ENCODE peak calls at places on chromosomes 13 and 19, in ten cellular contexts. A, Z, V, F, O, P, M, U, K and G are unnamed samples.

GRCh38 chr19:28553764-28554163 is 659.2 kb downstream of the UQCRFS1 start:
- DNase-seq in F (no peak), O (no peak), P (no peak), M (no peak), V (no peak), K (no peak), A (no peak), U (peak), Z (no peak), G (no peak)

GRCh38 chr13:31998131-31998530 is 33.4 kb upstream of the FRY start:
- DNase-seq in A (no peak), F (no peak), M (no peak), V (peak), U (no peak), Z (no peak), K (no peak), O (no peak), P (no peak), G (peak)

GRCh38 chr19:35037716-35038622 is 3.6 kb upstream of the HPN start:
- DNase-seq in V (no peak), F (no peak), O (no peak), A (no peak), M (no peak), Z (no peak), K (peak), U (no peak), P (peak), G (peak)

GRCh38 chr13:109922518-109922917 is 136.1 kb upstream of the IRS2 start:
- DNase-seq in P (no peak), Z (no peak), O (no peak), M (no peak), U (no peak), K (no peak), F (no peak), A (no peak), V (no peak), G (no peak)

GRCh38 chr13:94079876-94080275 is 399.6 kb downstream of the DCT start:
- DNase-seq in M (no peak), A (no peak), U (no peak), V (no peak), Z (no peak), F (no peak), P (no peak), O (no peak), K (no peak), G (peak)

GRCh38 chr13:31045621-31046081 is 113.2 kb downstream of the TEX26 start:
- DNase-seq in O (peak), F (no peak), Z (peak), U (peak), M (peak), K (peak), V (peak), P (peak), A (peak), G (peak)

GRCh38 chr13:103898481-103898880 is 832.3 kb upstream of the SLC10A2 start:
- DNase-seq in A (no peak), O (no peak), P (no peak), Z (no peak), U (peak), M (no peak), F (no peak), V (no peak), K (no peak), G (no peak)

GRCh38 chr19:12992729-12993128 is 2.5 kb upstream of the NFIX start:
- DNase-seq in U (no peak), O (no peak), F (no peak), A (no peak), M (no peak), V (no peak), K (no peak), P (no peak), Z (no peak), G (no peak)

GRCh38 chr19:40807147-40808020 is 8.4 kb downstream of the EGLN2 start:
- DNase-seq in V (no peak), O (peak), U (peak), M (peak), A (no peak), Z (no peak), P (peak), F (no peak), K (no peak), G (no peak)

GRCh38 chr19:18939922-18940775 is 868 bp downstream of the HOMER3 start:
- DNase-seq in A (no peak), M (no peak), U (peak), V (peak), K (no peak), Z (no peak), F (no peak), P (peak), O (no peak), G (peak)

GRCh38 chr19:46748325-46749109 is 2.3 kb upstream of the STRN4 start:
- DNase-seq in O (peak), V (peak), M (peak), U (peak), F (no peak), P (peak), Z (peak), K (peak), A (peak), G (peak)

GRCh38 chr13:64078480-64078936 is 2662.9 kb upstream of the PCDH20 start:
- DNase-seq in O (no peak), F (peak), V (no peak), K (no peak), M (no peak), P (no peak), Z (no peak), U (peak), A (no peak), G (no peak)

GRCh38 chr19:15629003-15629880 is 11.5 kb upstream of the CYP4F3 start:
- DNase-seq in A (peak), F (peak), K (peak), O (peak), V (peak), M (peak), U (peak), Z (peak), P (peak), G (peak)

GRCh38 chr19:3073159-3073563 is 10.9 kb upstream of the TLE5 start:
- DNase-seq in O (no peak), V (no peak), U (no peak), F (peak), M (peak), A (no peak), Z (no peak), P (no peak), K (no peak), G (peak)

GRCh38 chr19:33621811-33622504 is at the start of gene CHST8:
- DNase-seq in O (no peak), K (no peak), V (peak), F (peak), M (peak), P (no peak), A (no peak), U (peak), Z (no peak), G (peak)

GRCh38 chr13:91058066-91058465 is 289.4 kb upstream of the MIR17HG start:
- DNase-seq in P (peak), U (peak), V (no peak), O (no peak), F (no peak), A (no peak), M (no peak), Z (no peak), K (peak), G (no peak)

GRCh38 chr13:37395544-37395943 is 203.0 kb downstream of the POSTN start:
- DNase-seq in K (no peak), V (no peak), O (no peak), M (no peak), F (no peak), U (peak), A (no peak), Z (no peak), P (no peak), G (peak)

GRCh38 chr13:107964356-107964755 is 251.0 kb downstream of the LIG4 start:
- DNase-seq in U (no peak), V (no peak), O (no peak), A (no peak), Z (no peak), P (no peak), M (no peak), F (peak), K (no peak), G (no peak)

GRCh38 chr13:102903659-102904407 is 58.0 kb downstream of the ERCC5 start:
- DNase-seq in A (no peak), F (no peak), V (no peak), K (peak), P (peak), U (peak), M (peak), Z (no peak), O (no peak), G (peak)

GRCh38 chr19:30132312-30133075 is 190.5 kb downstream of the URI1 start:
- DNase-seq in A (no peak), V (no peak), F (no peak), Z (no peak), M (no peak), O (no peak), P (no peak), U (peak), K (no peak), G (no peak)

GRCh38 chr13:91647361-91647970 is 249.0 kb downstream of the GPC5 start:
- DNase-seq in K (peak), V (no peak), M (no peak), F (no peak), P (peak), A (no peak), O (no peak), Z (no peak), U (peak), G (no peak)

GRCh38 chr13:78981913-78982312 is 323.0 kb upstream of the OBI1 start:
- DNase-seq in A (no peak), Z (no peak), O (no peak), K (peak), P (no peak), V (no peak), F (no peak), U (no peak), M (no peak), G (no peak)

GRCh38 chr13:45242070-45242469 is 41.2 kb upstream of the KCTD4 start:
- DNase-seq in K (no peak), M (no peak), F (peak), P (peak), U (no peak), O (no peak), V (no peak), A (no peak), Z (no peak), G (peak)

GRCh38 chr13:103243495-103243894 is 177.3 kb upstream of the SLC10A2 start:
- DNase-seq in F (no peak), A (no peak), U (no peak), M (no peak), V (no peak), K (no peak), P (no peak), O (no peak), Z (no peak), G (no peak)

GRCh38 chr19:55341191-55342043 is 1.7 kb downstream of the KMT5C start:
- DNase-seq in M (peak), K (peak), U (peak), F (peak), O (peak), V (peak), A (peak), Z (peak), P (peak), G (peak)

GRCh38 chr19:13952154-13953020 is at the start of gene DCAF15:
- DNase-seq in F (peak), A (peak), Z (peak), V (peak), K (peak), M (peak), P (peak), U (peak), O (peak), G (peak)

GRCh38 chr19:3184847-3185481 is 766 bp upstream of the NCLN start:
- DNase-seq in A (peak), M (peak), V (peak), F (peak), O (peak), Z (no peak), P (no peak), U (no peak), K (peak), G (no peak)

GRCh38 chr13:110713642-110713952 is at the start of gene ING1:
- DNase-seq in O (no peak), P (no peak), A (no peak), Z (no peak), V (no peak), F (no peak), M (no peak), U (no peak), K (no peak), G (no peak)

GRCh38 chr13:110597041-110597689 is 18.2 kb upstream of the NAXD start:
- DNase-seq in A (no peak), U (peak), V (no peak), M (no peak), Z (no peak), O (no peak), P (no peak), K (no peak), F (no peak), G (no peak)

GRCh38 chr13:94020426-94020825 is 459.1 kb downstream of the DCT start:
- DNase-seq in U (no peak), A (no peak), O (no peak), Z (no peak), K (no peak), P (no peak), M (no peak), V (no peak), F (no peak), G (no peak)

GRCh38 chr13:24271611-24272451 is 37.5 kb upstream of the C1QTNF9 start:
- DNase-seq in F (no peak), M (no peak), U (peak), V (peak), Z (peak), P (peak), K (peak), A (peak), O (peak), G (peak)

GRCh38 chr13:101115762-101116161 is 300.5 kb downstream of the NALCN start:
- DNase-seq in Z (no peak), U (no peak), K (no peak), F (no peak), O (no peak), M (peak), P (peak), V (no peak), A (no peak), G (peak)

GRCh38 chr19:34253711-34254551 is 423 bp upstream of the GARRE1 start:
- DNase-seq in U (peak), M (no peak), K (peak), P (peak), A (no peak), Z (no peak), O (no peak), F (peak), V (no peak), G (no peak)

GRCh38 chr19:3387645-3388589 is 21.5 kb downstream of the NFIC start:
- DNase-seq in P (no peak), F (peak), V (peak), A (no peak), U (no peak), O (no peak), K (no peak), M (peak), Z (no peak), G (peak)

GRCh38 chr13:35475960-35476943 is at the start of gene MAB21L1:
- DNase-seq in Z (no peak), V (peak), U (peak), A (no peak), F (peak), K (peak), M (no peak), P (no peak), O (no peak), G (peak)

GRCh38 chr19:918152-918437 is 962 bp downstream of the KISS1R start:
- DNase-seq in U (no peak), K (no peak), F (no peak), A (no peak), M (no peak), P (no peak), V (no peak), Z (no peak), O (no peak), G (no peak)

GRCh38 chr19:40808497-40808896 is 9.5 kb downstream of the EGLN2 start:
- DNase-seq in P (no peak), A (no peak), O (no peak), K (no peak), F (no peak), V (no peak), Z (no peak), U (no peak), M (no peak), G (no peak)

GRCh38 chr19:3466630-3467029 is 13.7 kb downstream of the SMIM24 start:
- DNase-seq in V (no peak), K (no peak), A (no peak), O (no peak), Z (no peak), M (no peak), U (no peak), F (no peak), P (no peak), G (no peak)

GRCh38 chr13:97810152-97810551 is 143.3 kb upstream of the IPO5 start:
- DNase-seq in F (peak), O (no peak), V (no peak), P (peak), Z (no peak), A (no peak), K (no peak), M (peak), U (no peak), G (peak)